ENCODE peak calls at places on chromosomes 11 and 22, in four cellular contexts. G is right atrium auricular region, P is OCI-LY7, N is ascending aorta. R is an unnamed sample.

GRCh38 chr11:91773090-91773489 is 451.5 kb upstream of the FAT3 start:
- DNase-seq in G (no peak), P (no peak), N (no peak), R (peak)

GRCh38 chr11:44899959-44900358 is 50.7 kb downstream of the TP53I11 start:
- DNase-seq in G (no peak), P (peak), N (no peak), R (peak)

GRCh38 chr11:64334764-64335741 is 5.0 kb upstream of the CCDC88B start:
- DNase-seq in G (peak), P (peak), N (no peak), R (peak)

GRCh38 chr22:49487950-49488349 is 339.7 kb downstream of the BRD1 start:
- DNase-seq in G (no peak), P (no peak), N (no peak), R (no peak)

GRCh38 chr11:22802861-22803260 is 26.7 kb downstream of the SVIP start:
- DNase-seq in G (no peak), P (no peak), N (no peak), R (no peak)

GRCh38 chr11:102186836-102187235 is 76.6 kb downstream of the YAP1 start:
- DNase-seq in G (no peak), P (no peak), N (no peak), R (no peak)

GRCh38 chr22:41822289-41823057 is 10.4 kb upstream of the SREBF2 start:
- DNase-seq in G (no peak), P (peak), N (no peak), R (peak)

GRCh38 chr22:23675502-23676415 is 15.1 kb upstream of the RGL4 start:
- DNase-seq in G (no peak), P (peak), N (no peak), R (peak)

GRCh38 chr11:73383249-73384126 is 7.3 kb downstream of the RELT start:
- DNase-seq in G (no peak), P (peak), N (no peak), R (peak)

GRCh38 chr22:41762980-41763779 is 37.3 kb upstream of the CCDC134 start:
- DNase-seq in G (no peak), P (peak), N (no peak), R (peak)

GRCh38 chr11:45885274-45885920 is at the start of gene MAPK8IP1:
- DNase-seq in G (no peak), P (peak), N (no peak), R (peak)

GRCh38 chr22:46738961-46739870 is 1.2 kb upstream of the CERK start:
- DNase-seq in G (peak), P (peak), N (peak), R (peak)

GRCh38 chr11:93493252-93493897 is 49.8 kb downstream of the SMCO4 start:
- DNase-seq in G (no peak), P (no peak), N (no peak), R (no peak)

GRCh38 chr22:19172213-19173046 is 6.1 kb downstream of the SLC25A1 start:
- DNase-seq in G (no peak), P (no peak), N (no peak), R (no peak)

GRCh38 chr11:123216249-123216648 is 21.2 kb upstream of the CLMP start:
- DNase-seq in G (no peak), P (no peak), N (no peak), R (no peak)

GRCh38 chr11:120073196-120073595 is 64.7 kb downstream of the TRIM29 start:
- DNase-seq in G (no peak), P (no peak), N (no peak), R (no peak)

GRCh38 chr11:17221968-17222367 is 14.2 kb upstream of the PIK3C2A start:
- DNase-seq in G (no peak), P (no peak), N (no peak), R (peak)

GRCh38 chr22:41668971-41669911 is 19.4 kb downstream of the SNU13 start:
- DNase-seq in G (no peak), P (no peak), N (no peak), R (peak)

GRCh38 chr11:107999759-108000455 is 8.8 kb upstream of the CUL5 start:
- DNase-seq in G (no peak), P (peak), N (no peak), R (peak)

GRCh38 chr11:103601230-103601846 is 435.1 kb upstream of the DDI1 start:
- DNase-seq in G (no peak), P (peak), N (no peak), R (peak)

GRCh38 chr22:35517207-35517606 is 23.4 kb upstream of the RASD2 start:
- DNase-seq in G (no peak), P (peak), N (no peak), R (no peak)
- TF ChIP-seq CTCF in G (no peak), P (peak), N (no peak), R (no peak)

GRCh38 chr11:118911880-118912741 is 13.6 kb downstream of the BCL9L start:
- DNase-seq in G (peak), P (no peak), N (peak), R (peak)
- H3K4me3 ChIP-seq in G (peak), P (no peak), N (peak), R (no peak)

GRCh38 chr22:38732251-38732815 is 23.5 kb downstream of the SUN2 start:
- DNase-seq in G (no peak), P (no peak), N (no peak), R (no peak)
- TF ChIP-seq CTCF in G (no peak), P (no peak), N (no peak), R (no peak)

DNA sequence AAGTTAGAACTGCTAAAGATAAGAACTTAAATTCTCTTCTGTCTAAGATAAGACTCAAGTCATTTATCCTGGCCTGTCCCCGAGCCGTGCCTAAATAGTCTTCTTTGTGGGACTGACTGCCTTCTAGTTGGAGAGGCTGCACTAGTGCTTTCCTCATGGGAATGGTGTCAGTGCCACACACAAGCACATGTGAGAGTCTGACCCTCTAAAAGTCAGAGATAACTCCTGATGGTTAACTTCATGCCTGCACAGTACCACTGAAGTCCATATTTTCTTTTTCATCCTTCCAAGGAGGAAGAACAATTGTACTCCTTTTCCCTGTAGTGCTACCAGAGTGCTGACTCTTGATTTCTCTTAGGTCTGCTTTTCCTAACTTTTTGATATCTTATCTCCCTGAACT is 309.7 kb downstream of the TMEM135 start:
- DNase-seq in G (no peak), P (no peak), N (no peak), R (no peak)
- H3K4me3 ChIP-seq in G (no peak), P (no peak), N (no peak), R (no peak)

GRCh38 chr11:113774174-113774503 is 647 bp upstream of the ZW10 start:
- DNase-seq in G (no peak), P (no peak), N (no peak), R (no peak)
- TF ChIP-seq CTCF in G (no peak), P (no peak), N (no peak), R (no peak)

DNA sequence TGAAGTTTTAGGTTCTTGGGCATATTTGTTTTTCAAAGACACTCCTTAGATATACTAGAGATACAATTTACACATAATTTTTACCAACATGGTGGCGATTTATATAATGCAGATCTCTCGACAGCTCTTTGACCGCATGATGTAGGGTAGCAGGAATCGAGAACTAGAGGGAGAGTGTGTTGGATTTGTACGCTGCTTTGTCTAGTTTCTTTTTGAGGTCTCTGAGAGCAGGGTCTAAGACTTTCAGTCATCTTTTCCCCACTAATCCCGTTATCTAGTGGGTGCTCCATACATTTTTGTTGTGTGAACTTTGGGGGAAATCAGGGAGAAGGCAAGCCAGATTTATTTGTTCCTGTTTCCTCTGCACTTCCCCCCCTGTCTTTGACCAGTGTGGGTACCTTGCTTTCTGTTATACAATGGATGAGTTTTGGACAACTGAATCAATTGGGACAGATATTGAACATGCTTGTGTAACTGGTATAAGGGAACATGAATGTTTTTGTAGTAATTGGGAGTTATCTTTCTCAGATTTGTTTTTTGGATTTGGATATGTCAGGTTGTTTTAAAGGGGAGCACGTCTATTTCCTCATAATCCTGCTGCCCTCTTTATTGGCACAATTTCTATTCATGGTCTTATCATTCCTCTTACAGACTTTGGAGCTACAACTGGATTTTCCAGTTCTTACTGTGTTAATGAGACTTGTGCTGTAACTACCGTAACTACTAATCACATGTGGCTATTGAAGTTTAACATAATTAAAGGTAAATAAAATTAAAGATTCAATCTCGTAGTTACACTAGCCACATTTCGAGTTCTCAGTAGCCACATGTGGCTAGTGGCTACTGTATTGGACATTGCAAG is 1.7 kb downstream of the FDX1 start:
- DNase-seq in G (no peak), P (peak), N (no peak), R (peak)
- H3K4me3 ChIP-seq in G (peak), P (peak), N (peak), R (peak)

GRCh38 chr11:7690648-7691047 is 15.6 kb downstream of the OVCH2 start:
- DNase-seq in G (no peak), P (no peak), N (no peak), R (peak)
- TF ChIP-seq CTCF in G (no peak), P (no peak), N (no peak), R (peak)

GRCh38 chr11:72037554-72038311 is 39.0 kb downstream of the IL18BP start:
- DNase-seq in G (no peak), P (peak), N (no peak), R (peak)
- H3K4me3 ChIP-seq in G (peak), P (peak), N (peak), R (peak)

DNA sequence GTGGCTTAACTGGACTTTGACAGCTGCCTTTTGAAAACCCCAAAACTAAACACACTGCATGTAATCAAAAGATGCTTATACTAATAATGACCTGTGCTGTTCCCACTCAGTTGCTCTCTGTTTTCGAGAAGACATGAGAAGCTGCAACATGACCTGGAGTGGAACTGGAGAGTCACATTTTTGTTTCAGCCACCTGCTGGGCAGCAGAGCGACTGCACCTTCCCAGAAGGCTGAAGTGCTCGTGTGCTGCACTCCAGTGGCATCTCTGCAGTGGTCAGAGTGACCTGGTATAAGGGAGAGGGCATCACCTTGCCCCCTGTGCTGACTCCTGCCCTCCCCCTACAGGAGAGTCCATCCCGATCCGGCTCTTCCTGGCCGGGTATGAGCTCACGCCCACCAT is 8.6 kb downstream of the THYN1 start:
- DNase-seq in G (no peak), P (peak), N (no peak), R (peak)
- TF ChIP-seq CTCF in G (peak), P (peak), N (no peak), R (peak)

DNA sequence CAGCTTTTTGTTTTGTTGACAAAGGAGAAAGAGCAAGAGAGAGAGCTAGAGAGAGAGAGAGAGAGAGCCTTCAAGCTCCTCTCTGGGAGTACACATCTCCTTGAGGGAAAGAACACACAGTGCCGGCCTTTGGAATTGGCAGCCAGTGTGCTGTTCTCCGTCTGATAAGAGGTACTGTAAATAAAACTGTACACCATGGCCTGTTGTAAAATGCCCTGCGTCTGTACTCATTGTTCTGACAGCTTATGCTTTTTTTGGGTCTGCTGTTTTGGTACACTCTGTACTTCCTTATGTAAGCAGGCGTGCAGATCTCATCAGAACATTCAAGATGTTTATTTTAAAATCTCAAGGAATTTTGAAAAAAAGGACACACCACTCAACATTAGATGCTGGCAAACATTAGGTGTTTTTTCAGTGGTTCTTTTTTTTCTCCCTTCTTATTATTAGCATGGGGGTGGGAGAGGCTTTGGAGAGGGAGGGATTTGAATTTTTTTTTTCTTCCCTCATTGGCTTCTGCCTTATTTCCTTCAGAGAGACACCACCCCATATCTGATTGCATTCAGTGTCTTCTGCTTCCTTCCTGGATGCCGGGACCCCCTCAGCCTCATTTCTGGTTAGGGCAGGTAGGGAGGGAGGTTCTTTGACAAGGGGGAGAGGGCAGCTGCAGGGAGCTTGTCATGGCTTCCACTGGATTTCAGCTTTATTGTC is 116.8 kb upstream of the NNMT start:
- DNase-seq in G (peak), P (peak), N (peak), R (peak)
- H3K4me3 ChIP-seq in G (peak), P (peak), N (peak), R (peak)